ENCODE peak calls at places on chromosomes 11 and 22, in nine cellular contexts. T is endothelial cell of umbilical vein; F is GM04503; B is mammary epithelial cell; H is LHCN-M2; O is activated naive CD8-positive, alpha-beta T cell treated with anti-CD3 and anti-CD28 coated beads for 36 hours; Z is progenitor cell of endocrine pancreas; J is T-cell; D is AG08396. X is an unnamed sample.
A peak's percentile ranks its signal among the peaks of the same experiment; 100 is the strongest.

GRCh38 chr11:74634537-74634936 is 42.2 kb downstream of the POLD3 start:
- DNase-seq in T (peak; percentile 23), F (no peak), B (peak; percentile 93), H (peak; percentile 64), O (no peak), Z (no peak), J (no peak), D (peak; percentile 12), X (peak; percentile 16)

GRCh38 chr22:17796695-17797094 is 22.4 kb upstream of the BID start:
- DNase-seq in T (no peak), F (no peak), B (no peak), H (no peak), O (no peak), Z (no peak), J (no peak), D (no peak), X (no peak)

GRCh38 chr11:45146072-45147016 is at the start of gene PRDM11:
- DNase-seq in T (peak; percentile 53), F (no peak), B (peak; percentile 70), H (peak; percentile 63), O (peak; percentile 58), Z (peak; percentile 36), J (peak; percentile 15), D (peak; percentile 94), X (peak; percentile 80)

GRCh38 chr11:59426361-59427067 is at the start of gene OR5A2:
- DNase-seq in T (no peak), F (no peak), B (no peak), H (no peak), O (no peak), Z (no peak), J (no peak), D (no peak), X (no peak)

GRCh38 chr22:33578752-33579151 is 341.5 kb downstream of the LARGE1 start:
- DNase-seq in T (no peak), F (no peak), B (no peak), H (no peak), O (no peak), Z (no peak), J (no peak), D (no peak), X (no peak)

GRCh38 chr11:66317766-66318575 is 1.1 kb upstream of the CD248 start:
- DNase-seq in T (no peak), F (no peak), B (peak; percentile 48), H (peak; percentile 78), O (peak; percentile 69), Z (no peak), J (peak; percentile 93), D (no peak), X (no peak)

GRCh38 chr11:68976563-68976962 is 4.2 kb downstream of the MRGPRD start:
- DNase-seq in T (no peak), F (no peak), B (no peak), H (no peak), O (no peak), Z (no peak), J (no peak), D (peak; percentile 14), X (no peak)

GRCh38 chr11:76636826-76637460 is 33.6 kb downstream of the LRRC32 start:
- DNase-seq in T (no peak), F (no peak), B (no peak), H (no peak), O (no peak), Z (no peak), J (no peak), D (no peak), X (no peak)

GRCh38 chr11:61706452-61707400 is 26.5 kb downstream of the DAGLA start:
- DNase-seq in T (no peak), F (no peak), B (no peak), H (no peak), O (no peak), Z (no peak), J (no peak), D (no peak), X (no peak)

GRCh38 chr11:2212411-2213251 is 41.0 kb upstream of the TH start:
- DNase-seq in T (no peak), F (no peak), B (no peak), H (no peak), O (no peak), Z (peak; percentile 9), J (no peak), D (peak; percentile 6), X (no peak)

GRCh38 chr11:70005107-70005818 is 72.9 kb upstream of the ANO1 start:
- DNase-seq in T (no peak), F (peak; percentile 19), B (no peak), H (peak; percentile 2), O (no peak), Z (no peak), J (no peak), D (peak; percentile 87), X (no peak)

GRCh38 chr22:27723708-27724107 is 77.8 kb downstream of the MN1 start:
- DNase-seq in T (no peak), F (no peak), B (no peak), H (no peak), O (no peak), Z (no peak), J (no peak), D (no peak), X (no peak)

GRCh38 chr11:48037709-48038468 is 57.5 kb downstream of the PTPRJ start:
- DNase-seq in T (no peak), F (no peak), B (no peak), H (peak; percentile 46), O (no peak), Z (no peak), J (no peak), D (no peak), X (no peak)

GRCh38 chr11:34150494-34151151 is 45.2 kb downstream of the NAT10 start:
- DNase-seq in T (no peak), F (no peak), B (no peak), H (no peak), O (no peak), Z (no peak), J (no peak), D (no peak), X (no peak)

GRCh38 chr11:79018371-79018849 is 422.4 kb downstream of the TENM4 start:
- DNase-seq in T (peak; percentile 97), F (no peak), B (no peak), H (no peak), O (no peak), Z (no peak), J (no peak), D (peak; percentile 40), X (no peak)